ENCODE peak calls at places on chromosomes 16 and 17, in six cellular contexts. L, Q, T, M, F and H are unnamed samples. For H3K27me3, the result is how much of the 10 kb centered on the place peaks cover.

GRCh38 chr17:44924107-44924544 is 8.8 kb upstream of the GFAP start:
- DNase-seq in L (no peak), Q (no peak), T (no peak), M (no peak), F (no peak), H (no peak)

GRCh38 chr17:38509008-38509771 is 80.9 kb downstream of the ARHGAP23 start:
- DNase-seq in L (peak), Q (peak), T (peak), M (peak), F (peak), H (peak)

GRCh38 chr16:82382521-82382920 is 212.5 kb upstream of the MPHOSPH6 start:
- DNase-seq in L (no peak), Q (no peak), T (no peak), M (no peak), F (no peak), H (no peak)

GRCh38 chr16:74626741-74627416 is 20.0 kb upstream of the GLG1 start:
- DNase-seq in L (no peak), Q (no peak), T (no peak), M (no peak), F (no peak), H (no peak)

GRCh38 chr16:51569204-51569911 is 418.3 kb upstream of the SALL1 start:
- DNase-seq in L (no peak), Q (no peak), T (peak), M (no peak), F (no peak), H (no peak)

GRCh38 chr17:65558311-65558682 is 3.2 kb downstream of the AXIN2 start:
- DNase-seq in L (no peak), Q (no peak), T (no peak), M (no peak), F (no peak), H (no peak)

GRCh38 chr17:64411999-64412771 is 21.5 kb upstream of the PECAM1 start:
- DNase-seq in L (peak), Q (peak), T (peak), M (no peak), F (no peak), H (no peak)

GRCh38 chr17:81378941-81379511 is 16.2 kb upstream of the BAHCC1 start:
- DNase-seq in L (no peak), Q (no peak), T (no peak), M (no peak), F (no peak), H (no peak)

GRCh38 chr16:27310576-27311448 is 3.0 kb upstream of the IL4R start:
- DNase-seq in L (no peak), Q (no peak), T (peak), M (no peak), F (no peak), H (no peak)

GRCh38 chr17:62987136-62987535 is 21.1 kb downstream of the TANC2 start:
- DNase-seq in L (peak), Q (no peak), T (no peak), M (no peak), F (no peak), H (no peak)

GRCh38 chr16:590875-591200 is 972 bp downstream of the RAB40C start:
- DNase-seq in L (no peak), Q (no peak), T (no peak), M (no peak), F (no peak), H (no peak)

GRCh38 chr17:82841921-82842596 is 2.2 kb upstream of the ZNF750 start:
- DNase-seq in L (no peak), Q (no peak), T (no peak), M (no peak), F (no peak), H (no peak)

GRCh38 chr17:55735784-55736405 is 13.2 kb upstream of the TMEM100 start:
- DNase-seq in L (peak), Q (no peak), T (peak), M (no peak), F (peak), H (no peak)

GRCh38 chr17:52209507-52209906 is 51.0 kb upstream of the CA10 start:
- DNase-seq in L (no peak), Q (no peak), T (no peak), M (no peak), F (peak), H (no peak)

GRCh38 chr17:28524476-28525415 is 18.6 kb downstream of the FOXN1 start:
- DNase-seq in L (no peak), Q (no peak), T (peak), M (no peak), F (peak), H (no peak)

GRCh38 chr17:1559743-1560581 is 2.6 kb downstream of the PITPNA start:
- DNase-seq in L (no peak), Q (no peak), T (no peak), M (no peak), F (no peak), H (no peak)

GRCh38 chr17:38328620-38329019 is 15.1 kb downstream of the GPR179 start:
- DNase-seq in L (no peak), Q (no peak), T (no peak), M (no peak), F (no peak), H (no peak)

GRCh38 chr16:81461756-81462155 is 17.1 kb downstream of the CMIP start:
- DNase-seq in L (no peak), Q (peak), T (no peak), M (no peak), F (no peak), H (no peak)

GRCh38 chr16:89422527-89422904 is 67.8 kb downstream of the ANKRD11 start:
- DNase-seq in L (no peak), Q (no peak), T (peak), M (no peak), F (peak), H (no peak)

GRCh38 chr16:1976951-1977874 is 4.1 kb downstream of the NOXO1 start:
- DNase-seq in L (no peak), Q (no peak), T (no peak), M (no peak), F (no peak), H (no peak)

GRCh38 chr16:75238132-75238852 is 13.1 kb downstream of the BCAR1 start:
- DNase-seq in L (no peak), Q (peak), T (peak), M (no peak), F (no peak), H (peak)

GRCh38 chr17:39096435-39097158 is 54.8 kb downstream of the PLXDC1 start:
- DNase-seq in L (no peak), Q (no peak), T (no peak), M (peak), F (no peak), H (no peak)

GRCh38 chr16:82583415-82583814 is 43.4 kb upstream of the CDH13 start:
- DNase-seq in L (no peak), Q (no peak), T (peak), M (no peak), F (no peak), H (no peak)

GRCh38 chr17:59651346-59651745 is 31.7 kb downstream of the CLTC start:
- DNase-seq in L (no peak), Q (no peak), T (peak), M (no peak), F (peak), H (no peak)

GRCh38 chr16:83689385-83689831 is 118.4 kb upstream of the HSBP1 start:
- DNase-seq in L (peak), Q (no peak), T (peak), M (no peak), F (no peak), H (no peak)

GRCh38 chr17:66952031-66952524 is 12.4 kb upstream of the CACNG4 start:
- DNase-seq in L (peak), Q (no peak), T (peak), M (no peak), F (peak), H (no peak)

GRCh38 chr17:51044964-51045363 is 75.7 kb downstream of the SPAG9 start:
- DNase-seq in L (no peak), Q (no peak), T (peak), M (no peak), F (no peak), H (no peak)

GRCh38 chr17:1067282-1067956 is 70.5 kb downstream of the TIMM22 start:
- DNase-seq in L (no peak), Q (peak), T (peak), M (no peak), F (peak), H (no peak)

GRCh38 chr17:76727745-76728456 is 1.3 kb downstream of the METTL23 start:
- DNase-seq in L (no peak), Q (no peak), T (peak), M (no peak), F (no peak), H (no peak)

GRCh38 chr17:2718150-2718938 is 6.8 kb upstream of the CLUH start:
- DNase-seq in L (no peak), Q (no peak), T (no peak), M (no peak), F (no peak), H (no peak)

GRCh38 chr17:62778990-62779681 is 29.0 kb downstream of the MARCHF10 start:
- DNase-seq in L (no peak), Q (no peak), T (peak), M (no peak), F (peak), H (no peak)

GRCh38 chr17:49226771-49227435 is 3.7 kb downstream of the PHOSPHO1 start:
- DNase-seq in L (no peak), Q (no peak), T (no peak), M (no peak), F (no peak), H (no peak)

GRCh38 chr17:49229076-49229804 is 1.3 kb downstream of the PHOSPHO1 start:
- DNase-seq in L (no peak), Q (no peak), T (no peak), M (no peak), F (no peak), H (no peak)

GRCh38 chr17:49229805-49230600 is 584 bp downstream of the PHOSPHO1 start:
- DNase-seq in L (peak), Q (no peak), T (no peak), M (no peak), F (no peak), H (no peak)

GRCh38 chr17:49225554-49226236 is 4.9 kb downstream of the PHOSPHO1 start:
- DNase-seq in L (no peak), Q (no peak), T (no peak), M (no peak), F (no peak), H (no peak)

DNA sequence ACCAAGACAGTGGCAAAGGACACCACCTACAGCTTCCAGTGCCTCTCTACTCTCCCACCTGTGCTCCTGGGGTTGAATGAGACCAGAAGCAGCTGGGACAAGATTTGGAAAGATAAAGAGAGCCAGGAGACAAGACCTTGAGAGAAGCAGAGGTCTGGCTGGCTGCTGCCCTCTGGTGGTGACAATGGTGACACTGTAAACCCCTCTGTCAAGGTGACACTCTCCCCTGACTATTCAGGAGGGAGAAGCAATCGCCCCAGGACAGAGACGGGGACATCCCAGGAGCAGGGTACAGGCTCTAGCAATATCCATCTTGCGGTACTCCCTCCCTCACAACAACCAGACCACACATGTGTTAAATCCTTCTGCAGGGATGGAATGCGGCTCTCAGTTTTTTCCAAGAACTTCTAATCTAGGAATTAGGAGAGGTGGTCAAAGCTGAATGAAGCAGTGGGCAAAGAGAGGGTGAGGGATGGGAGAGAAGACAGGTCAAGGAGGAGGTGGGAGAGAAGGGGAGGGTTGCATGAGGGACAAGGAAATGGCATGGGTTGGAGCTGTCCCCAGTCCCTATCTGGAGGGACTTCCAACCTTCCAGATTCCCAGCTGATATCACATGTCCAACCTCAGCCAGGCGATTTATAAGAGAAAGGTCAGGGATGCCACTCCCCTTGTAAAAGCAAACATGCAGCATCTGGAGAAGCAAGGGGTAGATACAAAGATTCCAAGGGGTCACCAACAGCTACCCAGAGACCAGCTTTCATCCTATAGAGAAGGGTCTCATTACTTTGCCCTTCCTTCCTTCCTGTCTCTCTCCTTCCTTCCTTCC is 2.9 kb downstream of the PHOSPHO1 start:
- DNase-seq in L (peak), Q (peak), T (peak), M (peak), F (peak), H (peak)
- H3K27me3 ChIP-seq in L (half or more), Q (under half), T (half or more), M (under half), F (under half), H (half or more)

GRCh38 chr17:8041249-8041928 is 2.5 kb downstream of the ALOX15B start:
- DNase-seq in L (peak), Q (no peak), T (peak), M (peak), F (peak), H (peak)
- TF ChIP-seq CTCF in L (peak), Q (peak), T (peak), M (peak), F (peak), H (peak)

DNA sequence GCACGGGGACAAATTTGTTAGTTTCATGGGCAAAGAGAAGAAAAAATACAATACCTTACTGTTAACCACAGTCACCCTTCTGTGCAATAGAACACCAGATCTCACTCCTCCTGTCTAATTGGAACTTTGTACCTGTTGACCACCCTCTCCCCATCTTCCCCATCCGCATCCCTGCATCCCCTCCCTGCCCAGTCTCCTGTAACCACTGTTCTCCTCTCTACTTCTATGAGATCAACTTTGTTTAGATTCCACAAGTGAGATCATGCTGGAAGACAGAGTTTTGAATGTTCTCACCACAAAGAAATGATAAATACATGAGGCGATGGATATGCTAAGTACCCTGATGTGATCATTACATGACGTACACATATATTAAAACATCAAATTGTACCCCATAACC is 47.7 kb downstream of the CLEC16A start:
- DNase-seq in L (no peak), Q (no peak), T (no peak), M (no peak), F (no peak), H (no peak)
- H3K27ac ChIP-seq in L (no peak), Q (no peak), T (peak), M (no peak), F (peak), H (no peak)

GRCh38 chr17:8079291-8080207 is 8.0 kb downstream of the ALOX12B start:
- DNase-seq in L (peak), Q (peak), T (peak), M (peak), F (peak), H (peak)
- H3K27me3 ChIP-seq in L (half or more), Q (half or more), T (half or more), M (under half), F (under half), H (half or more)

GRCh38 chr17:43673516-43674323 is 12.0 kb upstream of the MEOX1 start:
- DNase-seq in L (peak), Q (peak), T (peak), M (peak), F (peak), H (peak)
- TF ChIP-seq CTCF in L (peak), Q (peak), T (peak), M (peak), F (peak), H (peak)